ENCODE peak calls at places on chromosomes 1 and 21, in six cellular contexts. One of them, this sample, is unnamed.

GRCh38 chr1:65253800-65254319 is 55.5 kb upstream of the DNAJC6 start:
- DNase-seq in left ventricle myocardium inferior: no peak
- DNase-seq in upper lobe of right lung: no peak
- DNase-seq in uterus: no peak
- DNase-seq in Panc1: no peak
- DNase-seq in tibial artery: no peak
- DNase-seq in this sample: no peak

GRCh38 chr1:227900571-227901051 is 47.1 kb downstream of the WNT9A start:
- DNase-seq in left ventricle myocardium inferior: peak; percentile 2
- DNase-seq in uterus: peak; percentile 16
- DNase-seq in upper lobe of right lung: no peak
- DNase-seq in Panc1: no peak
- DNase-seq in tibial artery: peak; percentile 14
- DNase-seq in this sample: peak; percentile 7

GRCh38 chr1:106564192-106564591 is 492.3 kb upstream of the PRMT6 start:
- DNase-seq in uterus: no peak
- DNase-seq in left ventricle myocardium inferior: no peak
- DNase-seq in upper lobe of right lung: no peak
- DNase-seq in Panc1: no peak
- DNase-seq in tibial artery: no peak
- DNase-seq in this sample: no peak

GRCh38 chr1:17176306-17177061 is 28.4 kb upstream of the PADI1 start:
- DNase-seq in tibial artery: no peak
- DNase-seq in left ventricle myocardium inferior: no peak
- DNase-seq in uterus: no peak
- DNase-seq in upper lobe of right lung: no peak
- DNase-seq in Panc1: no peak
- DNase-seq in this sample: no peak

GRCh38 chr21:45016031-45016430 is 58.3 kb upstream of the ADARB1 start:
- DNase-seq in Panc1: no peak
- DNase-seq in left ventricle myocardium inferior: peak; percentile 13
- DNase-seq in uterus: no peak
- DNase-seq in tibial artery: no peak
- DNase-seq in upper lobe of right lung: no peak
- DNase-seq in this sample: no peak

GRCh38 chr1:87200875-87201638 is 127.6 kb upstream of the LMO4 start:
- DNase-seq in left ventricle myocardium inferior: no peak
- DNase-seq in tibial artery: no peak
- DNase-seq in upper lobe of right lung: no peak
- DNase-seq in uterus: no peak
- DNase-seq in Panc1: no peak
- DNase-seq in this sample: no peak

GRCh38 chr1:21299780-21300395 is 9.6 kb upstream of the ECE1 start:
- DNase-seq in left ventricle myocardium inferior: no peak
- DNase-seq in Panc1: no peak
- DNase-seq in tibial artery: no peak
- DNase-seq in uterus: no peak
- DNase-seq in upper lobe of right lung: no peak
- DNase-seq in this sample: no peak

GRCh38 chr1:160777486-160778089 is 18.4 kb upstream of the LY9 start:
- DNase-seq in uterus: no peak
- DNase-seq in tibial artery: no peak
- DNase-seq in Panc1: peak; percentile 32
- DNase-seq in upper lobe of right lung: no peak
- DNase-seq in left ventricle myocardium inferior: no peak
- DNase-seq in this sample: no peak

GRCh38 chr1:56577859-56578663 is 1.3 kb downstream of the PLPP3 start:
- DNase-seq in tibial artery: peak; percentile 51
- DNase-seq in upper lobe of right lung: peak; percentile 85
- DNase-seq in uterus: peak; percentile 50
- DNase-seq in Panc1: no peak
- DNase-seq in left ventricle myocardium inferior: peak; percentile 46
- DNase-seq in this sample: peak; percentile 78

GRCh38 chr1:67059331-67059730 is 5.4 kb upstream of the SLC35D1 start:
- DNase-seq in Panc1: no peak
- DNase-seq in tibial artery: no peak
- DNase-seq in uterus: no peak
- DNase-seq in left ventricle myocardium inferior: no peak
- DNase-seq in upper lobe of right lung: no peak
- DNase-seq in this sample: no peak

GRCh38 chr1:173240609-173241008 is 33.5 kb upstream of the TNFSF4 start:
- DNase-seq in Panc1: no peak
- DNase-seq in tibial artery: no peak
- DNase-seq in upper lobe of right lung: no peak
- DNase-seq in uterus: no peak
- DNase-seq in left ventricle myocardium inferior: no peak
- DNase-seq in this sample: no peak

GRCh38 chr1:37020653-37021277 is 13.6 kb downstream of the GRIK3 start:
- DNase-seq in upper lobe of right lung: no peak
- DNase-seq in tibial artery: no peak
- DNase-seq in uterus: no peak
- DNase-seq in left ventricle myocardium inferior: no peak
- DNase-seq in Panc1: no peak
- DNase-seq in this sample: no peak

GRCh38 chr21:44439211-44439600 is 16.1 kb upstream of the LRRC3 start:
- DNase-seq in upper lobe of right lung: peak; percentile 49
- DNase-seq in left ventricle myocardium inferior: no peak
- DNase-seq in uterus: no peak
- DNase-seq in Panc1: no peak
- DNase-seq in tibial artery: no peak
- DNase-seq in this sample: peak; percentile 19

GRCh38 chr1:26330276-26330675 is 12.5 kb downstream of the CD52 start:
- DNase-seq in upper lobe of right lung: no peak
- DNase-seq in uterus: no peak
- DNase-seq in Panc1: no peak
- DNase-seq in tibial artery: no peak
- DNase-seq in left ventricle myocardium inferior: no peak
- DNase-seq in this sample: no peak

GRCh38 chr21:38277501-38278111 is 20.8 kb downstream of the KCNJ15 start:
- DNase-seq in upper lobe of right lung: no peak
- DNase-seq in Panc1: peak; percentile 33
- DNase-seq in uterus: peak; percentile 65
- DNase-seq in tibial artery: peak; percentile 89
- DNase-seq in left ventricle myocardium inferior: no peak
- DNase-seq in this sample: no peak

GRCh38 chr1:240312872-240313271 is 221.2 kb downstream of the FMN2 start:
- DNase-seq in Panc1: no peak
- DNase-seq in upper lobe of right lung: no peak
- DNase-seq in uterus: no peak
- DNase-seq in tibial artery: no peak
- DNase-seq in left ventricle myocardium inferior: no peak
- DNase-seq in this sample: no peak

GRCh38 chr1:44072204-44072603 is 40.9 kb upstream of the SLC6A9 start:
- DNase-seq in uterus: no peak
- DNase-seq in left ventricle myocardium inferior: no peak
- DNase-seq in tibial artery: no peak
- DNase-seq in Panc1: no peak
- DNase-seq in upper lobe of right lung: no peak
- DNase-seq in this sample: no peak

GRCh38 chr1:53689223-53689622 is 49.7 kb downstream of the GLIS1 start:
- DNase-seq in upper lobe of right lung: no peak
- DNase-seq in tibial artery: no peak
- DNase-seq in left ventricle myocardium inferior: no peak
- DNase-seq in Panc1: no peak
- DNase-seq in uterus: no peak
- DNase-seq in this sample: no peak

GRCh38 chr1:97144527-97144926 is 422.9 kb downstream of the PTBP2 start:
- DNase-seq in tibial artery: no peak
- DNase-seq in upper lobe of right lung: no peak
- DNase-seq in left ventricle myocardium inferior: no peak
- DNase-seq in uterus: no peak
- DNase-seq in Panc1: no peak
- DNase-seq in this sample: no peak

GRCh38 chr1:175493321-175493998 is 249.9 kb downstream of the TNR start:
- DNase-seq in upper lobe of right lung: no peak
- DNase-seq in uterus: no peak
- DNase-seq in left ventricle myocardium inferior: no peak
- DNase-seq in Panc1: no peak
- DNase-seq in tibial artery: no peak
- DNase-seq in this sample: no peak

GRCh38 chr1:201316556-201316955 is 33.2 kb downstream of the PKP1 start:
- DNase-seq in left ventricle myocardium inferior: no peak
- DNase-seq in tibial artery: no peak
- DNase-seq in Panc1: no peak
- DNase-seq in upper lobe of right lung: no peak
- DNase-seq in uterus: no peak
- DNase-seq in this sample: no peak

GRCh38 chr1:9239622-9240401 is 5.2 kb downstream of the H6PD start:
- DNase-seq in uterus: peak; percentile 79
- DNase-seq in Panc1: no peak
- DNase-seq in upper lobe of right lung: peak; percentile 77
- DNase-seq in tibial artery: peak; percentile 59
- DNase-seq in left ventricle myocardium inferior: peak; percentile 59
- DNase-seq in this sample: peak; percentile 57

GRCh38 chr1:230792691-230793462 is 45.7 kb downstream of the CAPN9 start:
- DNase-seq in upper lobe of right lung: no peak
- DNase-seq in left ventricle myocardium inferior: no peak
- DNase-seq in tibial artery: no peak
- DNase-seq in Panc1: no peak
- DNase-seq in uterus: no peak
- DNase-seq in this sample: no peak

GRCh38 chr1:43844114-43844513 is 89.5 kb upstream of the ARTN start:
- DNase-seq in left ventricle myocardium inferior: no peak
- DNase-seq in upper lobe of right lung: no peak
- DNase-seq in uterus: no peak
- DNase-seq in Panc1: no peak
- DNase-seq in tibial artery: no peak
- DNase-seq in this sample: no peak

GRCh38 chr1:244834596-244835275 is 722 bp upstream of the COX20 start:
- DNase-seq in Panc1: peak; percentile 69
- DNase-seq in upper lobe of right lung: peak; percentile 96
- DNase-seq in uterus: peak; percentile 91
- DNase-seq in tibial artery: peak; percentile 90
- DNase-seq in left ventricle myocardium inferior: peak; percentile 93
- DNase-seq in this sample: no peak

GRCh38 chr1:43270421-43271095 is 775 bp downstream of the TMEM125 start:
- DNase-seq in tibial artery: no peak
- DNase-seq in uterus: no peak
- DNase-seq in upper lobe of right lung: peak; percentile 92
- DNase-seq in left ventricle myocardium inferior: no peak
- DNase-seq in Panc1: no peak
- DNase-seq in this sample: peak; percentile 56

GRCh38 chr1:85815906-85816305 is 107.7 kb upstream of the ZNHIT6 start:
- DNase-seq in upper lobe of right lung: no peak
- DNase-seq in left ventricle myocardium inferior: peak; percentile 28
- DNase-seq in tibial artery: peak; percentile 70
- DNase-seq in uterus: no peak
- DNase-seq in Panc1: no peak
- DNase-seq in this sample: peak; percentile 84

GRCh38 chr1:180954766-180955165 is 42.1 kb downstream of the KIAA1614 start:
- DNase-seq in Panc1: no peak
- DNase-seq in tibial artery: no peak
- DNase-seq in left ventricle myocardium inferior: no peak
- DNase-seq in upper lobe of right lung: peak; percentile 23
- DNase-seq in uterus: no peak
- DNase-seq in this sample: no peak
- H3K27ac ChIP-seq in Panc1: no peak overlapping the region
- H3K27ac ChIP-seq in tibial artery: peak overlapping the region; percentile 46
- H3K27ac ChIP-seq in left ventricle myocardium inferior: peak overlapping the region; percentile 27
- H3K27ac ChIP-seq in upper lobe of right lung: no peak overlapping the region
- H3K27ac ChIP-seq in uterus: peak overlapping the region; percentile 83
- H3K27ac ChIP-seq in this sample: no peak overlapping the region

GRCh38 chr1:32714277-32714676 is 11.7 kb upstream of the SYNC start:
- DNase-seq in left ventricle myocardium inferior: no peak
- DNase-seq in tibial artery: no peak
- DNase-seq in uterus: no peak
- DNase-seq in Panc1: no peak
- DNase-seq in upper lobe of right lung: no peak
- DNase-seq in this sample: no peak

GRCh38 chr1:32715901-32716311 is 13.3 kb upstream of the SYNC start:
- DNase-seq in Panc1: no peak
- DNase-seq in tibial artery: no peak
- DNase-seq in left ventricle myocardium inferior: no peak
- DNase-seq in upper lobe of right lung: no peak
- DNase-seq in uterus: no peak
- DNase-seq in this sample: no peak

GRCh38 chr1:32718527-32718926 is 16.0 kb upstream of the SYNC start:
- DNase-seq in upper lobe of right lung: no peak
- DNase-seq in left ventricle myocardium inferior: no peak
- DNase-seq in Panc1: no peak
- DNase-seq in uterus: no peak
- DNase-seq in tibial artery: no peak
- DNase-seq in this sample: peak; percentile 10

GRCh38 chr1:32717503-32717902 is 14.9 kb upstream of the SYNC start:
- DNase-seq in Panc1: no peak
- DNase-seq in upper lobe of right lung: no peak
- DNase-seq in uterus: no peak
- DNase-seq in tibial artery: no peak
- DNase-seq in left ventricle myocardium inferior: no peak
- DNase-seq in this sample: peak; percentile 8

DNA sequence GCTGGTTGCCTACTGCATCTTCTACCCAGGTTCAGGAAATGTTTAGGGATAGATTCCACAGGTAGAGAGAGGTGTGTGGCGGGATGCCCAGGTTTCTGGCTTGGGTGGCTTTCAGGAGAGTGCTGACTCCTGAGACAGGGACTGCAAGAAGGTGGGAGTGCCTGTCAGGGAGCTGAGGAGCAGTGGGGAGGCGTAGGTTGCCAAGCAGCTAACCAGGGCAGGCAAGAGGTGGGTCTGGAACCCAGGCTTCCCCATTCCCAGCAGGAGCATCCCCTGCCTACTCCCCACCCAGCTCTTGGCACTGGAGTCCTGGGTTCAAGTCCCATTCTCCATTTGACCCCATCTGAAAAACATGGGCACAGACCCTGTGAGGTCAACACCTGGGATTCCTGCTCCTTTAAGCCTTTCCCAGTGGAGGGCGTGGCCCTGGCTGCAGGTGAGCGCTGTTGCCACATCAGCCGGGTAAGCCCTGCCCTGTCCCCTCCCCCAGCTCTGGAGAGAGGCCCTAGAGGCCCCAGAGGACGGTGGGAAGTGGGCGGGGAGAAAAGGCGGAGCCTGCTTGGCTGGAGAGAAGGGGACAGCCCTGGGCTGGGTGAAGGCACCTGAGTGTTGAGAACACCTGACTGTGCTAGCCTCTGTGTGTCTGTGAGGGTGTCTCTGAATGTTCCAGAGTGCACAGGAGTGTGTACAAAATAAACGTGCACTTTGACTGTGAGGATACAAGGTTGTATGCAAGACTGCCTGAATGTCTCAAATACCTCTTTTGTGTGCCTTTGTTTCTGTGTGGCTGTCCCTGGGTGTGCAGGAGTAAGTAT is 13.9 kb upstream of the SYNC start:
- DNase-seq in upper lobe of right lung: peak; percentile 97
- DNase-seq in uterus: no peak
- DNase-seq in tibial artery: no peak
- DNase-seq in Panc1: no peak
- DNase-seq in left ventricle myocardium inferior: peak; percentile 46
- DNase-seq in this sample: peak; percentile 53
- H3K27ac ChIP-seq in upper lobe of right lung: peak overlapping the region; percentile 56
- H3K27ac ChIP-seq in uterus: no peak overlapping the region
- H3K27ac ChIP-seq in tibial artery: no peak overlapping the region
- H3K27ac ChIP-seq in Panc1: no peak overlapping the region
- H3K27ac ChIP-seq in left ventricle myocardium inferior: no peak overlapping the region
- H3K27ac ChIP-seq in this sample: no peak overlapping the region

GRCh38 chr1:59698386-59698785 is 116.4 kb upstream of the HOOK1 start:
- DNase-seq in Panc1: no peak
- DNase-seq in upper lobe of right lung: no peak
- DNase-seq in tibial artery: no peak
- DNase-seq in left ventricle myocardium inferior: no peak
- DNase-seq in uterus: no peak
- DNase-seq in this sample: no peak
- H3K27ac ChIP-seq in Panc1: peak overlapping the region; percentile 37
- H3K27ac ChIP-seq in upper lobe of right lung: no peak overlapping the region
- H3K27ac ChIP-seq in tibial artery: no peak overlapping the region
- H3K27ac ChIP-seq in left ventricle myocardium inferior: peak overlapping the region; percentile 45
- H3K27ac ChIP-seq in uterus: peak overlapping the region; percentile 37
- H3K27ac ChIP-seq in this sample: no peak overlapping the region

GRCh38 chr21:31716106-31716505 is 15.8 kb downstream of the SCAF4 start:
- DNase-seq in uterus: no peak
- DNase-seq in upper lobe of right lung: no peak
- DNase-seq in tibial artery: no peak
- DNase-seq in left ventricle myocardium inferior: no peak
- DNase-seq in Panc1: no peak
- DNase-seq in this sample: no peak
- H3K27ac ChIP-seq in uterus: no peak overlapping the region
- H3K27ac ChIP-seq in upper lobe of right lung: no peak overlapping the region
- H3K27ac ChIP-seq in tibial artery: no peak overlapping the region
- H3K27ac ChIP-seq in left ventricle myocardium inferior: no peak overlapping the region
- H3K27ac ChIP-seq in Panc1: no peak overlapping the region
- H3K27ac ChIP-seq in this sample: no peak overlapping the region